ENCODE peak calls at places on chromosome 10, in nine cellular contexts. C, Y, T, D, U, H, M, J and A are unnamed samples.

GRCh38 chr10:124949543-124949942 is 7.6 kb downstream of the ZRANB1 start:
- DNase-seq in C (no peak), Y (peak; percentile 50), T (no peak), D (no peak), U (no peak), H (no peak), M (no peak), J (no peak), A (no peak)

GRCh38 chr10:67934331-67934730 is 49.9 kb downstream of the SIRT1 start:
- DNase-seq in C (no peak), Y (no peak), T (no peak), D (no peak), U (no peak), H (no peak), M (no peak), J (no peak), A (no peak)

GRCh38 chr10:114754445-114755320 is 66.9 kb upstream of the FHIP2A start:
- DNase-seq in C (no peak), Y (peak; percentile 7), T (no peak), D (no peak), U (no peak), H (no peak), M (no peak), J (no peak), A (no peak)

GRCh38 chr10:86642499-86642898 is 11.8 kb upstream of the OPN4 start:
- DNase-seq in C (no peak), Y (no peak), T (no peak), D (no peak), U (no peak), H (no peak), M (no peak), J (no peak), A (no peak)

GRCh38 chr10:24238527-24239247 is 29.7 kb downstream of the KIAA1217 start:
- DNase-seq in C (no peak), Y (no peak), T (no peak), D (no peak), U (no peak), H (no peak), M (no peak), J (no peak), A (no peak)

GRCh38 chr10:117137031-117137910 is 799 bp downstream of the VAX1 start:
- DNase-seq in C (no peak), Y (peak; percentile 16), T (no peak), D (no peak), U (no peak), H (no peak), M (no peak), J (no peak), A (no peak)

GRCh38 chr10:114026189-114027040 is 17.3 kb upstream of the ADRB1 start:
- DNase-seq in C (no peak), Y (peak; percentile 69), T (no peak), D (no peak), U (no peak), H (no peak), M (no peak), J (no peak), A (peak; percentile 35)

GRCh38 chr10:104317195-104318095 is 20.8 kb downstream of the ITPRIP start:
- DNase-seq in C (peak; percentile 24), Y (peak; percentile 76), T (no peak), D (no peak), U (no peak), H (no peak), M (no peak), J (no peak), A (no peak)

GRCh38 chr10:124414077-124414476 is 4.6 kb downstream of the OAT start:
- DNase-seq in C (no peak), Y (peak; percentile 64), T (no peak), D (no peak), U (no peak), H (no peak), M (no peak), J (no peak), A (no peak)

GRCh38 chr10:73517166-73517888 is 21.5 kb upstream of the PPP3CB start:
- DNase-seq in C (no peak), Y (peak; percentile 13), T (no peak), D (no peak), U (no peak), H (no peak), M (peak; percentile 6), J (no peak), A (no peak)

GRCh38 chr10:14325325-14325955 is 5.3 kb downstream of the FRMD4A start:
- DNase-seq in C (peak; percentile 21), Y (peak; percentile 38), T (peak; percentile 25), D (peak; percentile 25), U (peak; percentile 4), H (no peak), M (peak; percentile 41), J (peak; percentile 32), A (no peak)

GRCh38 chr10:44190541-44190940 is 194.4 kb downstream of the CXCL12 start:
- DNase-seq in C (no peak), Y (no peak), T (no peak), D (no peak), U (no peak), H (no peak), M (no peak), J (no peak), A (no peak)

GRCh38 chr10:96714031-96714590 is 6.2 kb downstream of the PIK3AP1 start:
- DNase-seq in C (no peak), Y (no peak), T (no peak), D (no peak), U (no peak), H (no peak), M (no peak), J (no peak), A (no peak)

GRCh38 chr10:17588420-17588819 is 28.8 kb downstream of the HACD1 start:
- DNase-seq in C (no peak), Y (no peak), T (no peak), D (no peak), U (no peak), H (no peak), M (no peak), J (no peak), A (no peak)

GRCh38 chr10:43576580-43576979 is 2.2 kb upstream of the ZNF239 start:
- DNase-seq in C (no peak), Y (no peak), T (no peak), D (no peak), U (no peak), H (no peak), M (no peak), J (no peak), A (no peak)

GRCh38 chr10:104483582-104483981 is 129.9 kb downstream of the CFAP58 start:
- DNase-seq in C (no peak), Y (no peak), T (no peak), D (no peak), U (no peak), H (no peak), M (no peak), J (no peak), A (no peak)